ENCODE peak calls at places on chromosomes 6 and 20, in ten cellular contexts. One of them, this sample, is unnamed.

GRCh38 chr6:24916496-24916895 is 19.3 kb downstream of the RIPOR2 start:
- DNase-seq in sciatic nerve: no peak
- DNase-seq in lower lobe of right lung: no peak
- DNase-seq in non-pigmented ciliary epithelial cell: no peak
- DNase-seq in stromal cell of bone marrow: no peak
- DNase-seq in cardiac muscle cell: no peak
- DNase-seq in NCI-H146: no peak
- DNase-seq in activated CD4-positive, alpha-beta T cell treated with anti-CD3 and anti-CD28 coated beads, Interleukin-2, amount 10 ng/mL, durations not matched to agents 7 days and 5 days: no peak
- DNase-seq in stimulated activated naive CD4-positive, alpha-beta T cell treated with Interleukin-2 at 50 U/mL for 16 hours: no peak
- DNase-seq in LoVo: no peak
- DNase-seq in this sample: no peak

GRCh38 chr20:59406446-59406845 is 106.0 kb downstream of the EDN3 start:
- DNase-seq in activated CD4-positive, alpha-beta T cell treated with anti-CD3 and anti-CD28 coated beads, Interleukin-2, amount 10 ng/mL, durations not matched to agents 7 days and 5 days: no peak
- DNase-seq in stromal cell of bone marrow: no peak
- DNase-seq in sciatic nerve: no peak
- DNase-seq in NCI-H146: no peak
- DNase-seq in stimulated activated naive CD4-positive, alpha-beta T cell treated with Interleukin-2 at 50 U/mL for 16 hours: no peak
- DNase-seq in lower lobe of right lung: no peak
- DNase-seq in LoVo: no peak
- DNase-seq in cardiac muscle cell: peak; percentile 7
- DNase-seq in non-pigmented ciliary epithelial cell: no peak
- DNase-seq in this sample: no peak

GRCh38 chr20:10411673-10412072 is 22.3 kb downstream of the MKKS start:
- DNase-seq in sciatic nerve: no peak
- DNase-seq in stimulated activated naive CD4-positive, alpha-beta T cell treated with Interleukin-2 at 50 U/mL for 16 hours: no peak
- DNase-seq in stromal cell of bone marrow: no peak
- DNase-seq in NCI-H146: no peak
- DNase-seq in cardiac muscle cell: no peak
- DNase-seq in non-pigmented ciliary epithelial cell: no peak
- DNase-seq in activated CD4-positive, alpha-beta T cell treated with anti-CD3 and anti-CD28 coated beads, Interleukin-2, amount 10 ng/mL, durations not matched to agents 7 days and 5 days: no peak
- DNase-seq in LoVo: no peak
- DNase-seq in lower lobe of right lung: no peak
- DNase-seq in this sample: no peak

GRCh38 chr6:87182321-87182720 is 27.0 kb downstream of the ZNF292 start:
- DNase-seq in LoVo: no peak
- DNase-seq in NCI-H146: no peak
- DNase-seq in activated CD4-positive, alpha-beta T cell treated with anti-CD3 and anti-CD28 coated beads, Interleukin-2, amount 10 ng/mL, durations not matched to agents 7 days and 5 days: no peak
- DNase-seq in sciatic nerve: no peak
- DNase-seq in stimulated activated naive CD4-positive, alpha-beta T cell treated with Interleukin-2 at 50 U/mL for 16 hours: peak; percentile 28
- DNase-seq in non-pigmented ciliary epithelial cell: no peak
- DNase-seq in cardiac muscle cell: no peak
- DNase-seq in stromal cell of bone marrow: no peak
- DNase-seq in lower lobe of right lung: no peak
- DNase-seq in this sample: no peak

GRCh38 chr6:14924126-14925024 is 321.5 kb upstream of the JARID2 start:
- DNase-seq in activated CD4-positive, alpha-beta T cell treated with anti-CD3 and anti-CD28 coated beads, Interleukin-2, amount 10 ng/mL, durations not matched to agents 7 days and 5 days: no peak
- DNase-seq in LoVo: no peak
- DNase-seq in non-pigmented ciliary epithelial cell: no peak
- DNase-seq in stimulated activated naive CD4-positive, alpha-beta T cell treated with Interleukin-2 at 50 U/mL for 16 hours: no peak
- DNase-seq in cardiac muscle cell: no peak
- DNase-seq in stromal cell of bone marrow: no peak
- DNase-seq in sciatic nerve: no peak
- DNase-seq in lower lobe of right lung: no peak
- DNase-seq in NCI-H146: peak; percentile 77
- DNase-seq in this sample: no peak

GRCh38 chr6:6179858-6180257 is 140.6 kb downstream of the F13A1 start:
- DNase-seq in NCI-H146: no peak
- DNase-seq in non-pigmented ciliary epithelial cell: no peak
- DNase-seq in activated CD4-positive, alpha-beta T cell treated with anti-CD3 and anti-CD28 coated beads, Interleukin-2, amount 10 ng/mL, durations not matched to agents 7 days and 5 days: no peak
- DNase-seq in lower lobe of right lung: no peak
- DNase-seq in cardiac muscle cell: no peak
- DNase-seq in stimulated activated naive CD4-positive, alpha-beta T cell treated with Interleukin-2 at 50 U/mL for 16 hours: no peak
- DNase-seq in sciatic nerve: no peak
- DNase-seq in stromal cell of bone marrow: no peak
- DNase-seq in LoVo: no peak
- DNase-seq in this sample: no peak

GRCh38 chr20:10115021-10115420 is 80.2 kb downstream of the ANKEF1 start:
- DNase-seq in non-pigmented ciliary epithelial cell: peak; percentile 75
- DNase-seq in cardiac muscle cell: peak; percentile 62
- DNase-seq in lower lobe of right lung: no peak
- DNase-seq in NCI-H146: no peak
- DNase-seq in LoVo: peak; percentile 1
- DNase-seq in sciatic nerve: no peak
- DNase-seq in activated CD4-positive, alpha-beta T cell treated with anti-CD3 and anti-CD28 coated beads, Interleukin-2, amount 10 ng/mL, durations not matched to agents 7 days and 5 days: no peak
- DNase-seq in stromal cell of bone marrow: peak; percentile 59
- DNase-seq in stimulated activated naive CD4-positive, alpha-beta T cell treated with Interleukin-2 at 50 U/mL for 16 hours: no peak
- DNase-seq in this sample: no peak

GRCh38 chr6:113526995-113527394 is 330.1 kb upstream of the MARCKS start:
- DNase-seq in LoVo: no peak
- DNase-seq in non-pigmented ciliary epithelial cell: no peak
- DNase-seq in sciatic nerve: no peak
- DNase-seq in NCI-H146: no peak
- DNase-seq in activated CD4-positive, alpha-beta T cell treated with anti-CD3 and anti-CD28 coated beads, Interleukin-2, amount 10 ng/mL, durations not matched to agents 7 days and 5 days: no peak
- DNase-seq in cardiac muscle cell: no peak
- DNase-seq in stromal cell of bone marrow: no peak
- DNase-seq in stimulated activated naive CD4-positive, alpha-beta T cell treated with Interleukin-2 at 50 U/mL for 16 hours: no peak
- DNase-seq in lower lobe of right lung: no peak
- DNase-seq in this sample: no peak

GRCh38 chr6:111685506-111685905 is 79.8 kb upstream of the TRAF3IP2 start:
- DNase-seq in sciatic nerve: no peak
- DNase-seq in NCI-H146: no peak
- DNase-seq in non-pigmented ciliary epithelial cell: no peak
- DNase-seq in cardiac muscle cell: no peak
- DNase-seq in stimulated activated naive CD4-positive, alpha-beta T cell treated with Interleukin-2 at 50 U/mL for 16 hours: no peak
- DNase-seq in activated CD4-positive, alpha-beta T cell treated with anti-CD3 and anti-CD28 coated beads, Interleukin-2, amount 10 ng/mL, durations not matched to agents 7 days and 5 days: no peak
- DNase-seq in stromal cell of bone marrow: no peak
- DNase-seq in lower lobe of right lung: no peak
- DNase-seq in LoVo: no peak
- DNase-seq in this sample: no peak